ENCODE peak calls at places on chromosomes 4 and X, in four cellular contexts. W is lower lobe of right lung, U is tibial artery, N is kidney epithelial cell. E is an unnamed sample.

GRCh38 chr4:148333265-148333664 is 108.9 kb downstream of the NR3C2 start:
- DNase-seq in W (no peak), N (no peak), U (no peak), E (no peak)

GRCh38 chrX:39196192-39197102 is 395.2 kb downstream of the MID1IP1 start:
- DNase-seq in W (no peak), N (peak), U (no peak), E (peak)

GRCh38 chr4:150986085-150986484 is 29.0 kb downstream of the LRBA start:
- DNase-seq in U (no peak), N (no peak), W (no peak), E (no peak)

GRCh38 chrX:113058634-113059033 is 218.0 kb upstream of the AMOT start:
- DNase-seq in W (no peak), N (no peak), U (no peak), E (no peak)

GRCh38 chrX:118228041-118228440 is 111.4 kb upstream of the KLHL13 start:
- DNase-seq in W (no peak), U (no peak), N (no peak), E (no peak)

GRCh38 chr4:40877081-40877480 is 127.3 kb downstream of the NSUN7 start:
- DNase-seq in W (no peak), U (no peak), N (no peak), E (no peak)

GRCh38 chr4:14529653-14530052 is 472.6 kb upstream of the CPEB2 start:
- DNase-seq in W (no peak), N (no peak), U (no peak), E (no peak)

GRCh38 chr4:183920512-183920911 is 15.4 kb downstream of the STOX2 start:
- DNase-seq in W (no peak), N (no peak), U (no peak), E (no peak)

GRCh38 chr4:22668301-22668700 is 24.4 kb upstream of the GBA3 start:
- DNase-seq in W (no peak), U (no peak), N (no peak), E (no peak)

GRCh38 chr4:83316459-83317170 is 18.0 kb downstream of the HPSE start:
- DNase-seq in N (no peak), W (peak), U (no peak), E (no peak)

GRCh38 chrX:120137439-120137838 is 21.0 kb upstream of the RHOXF2 start:
- DNase-seq in W (no peak), N (no peak), U (no peak), E (no peak)
- TF ChIP-seq CTCF in W (no peak), N (no peak), U (no peak), E (no peak)

GRCh38 chr4:113621633-113622032 is 139.9 kb downstream of the CAMK2D start:
- DNase-seq in W (no peak), U (no peak), N (no peak), E (no peak)
- TF ChIP-seq CTCF in W (no peak), U (no peak), N (no peak), E (no peak)

DNA sequence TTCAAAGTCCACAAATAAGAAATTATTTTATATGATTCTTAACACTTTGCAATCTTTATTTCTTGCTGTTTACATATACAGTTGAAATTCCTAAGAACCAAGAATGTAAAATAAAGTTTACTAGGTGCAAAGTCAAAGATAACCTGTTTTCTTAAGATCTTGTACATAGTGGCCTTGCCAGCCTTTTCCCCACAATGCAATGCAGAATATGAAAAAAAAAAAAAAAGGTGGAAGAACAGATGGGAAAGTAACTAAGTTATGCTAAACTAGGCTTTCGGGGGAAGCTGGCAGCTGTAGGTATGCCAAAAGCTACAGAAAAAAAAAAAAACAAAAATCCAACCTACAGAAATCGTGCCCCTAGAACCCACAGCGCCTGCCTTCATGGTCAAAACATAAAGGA is 1588.4 kb downstream of the STIM2 start:
- DNase-seq in W (no peak), U (no peak), N (no peak), E (no peak)
- TF ChIP-seq CTCF in W (no peak), U (no peak), N (no peak), E (no peak)

GRCh38 chr4:71554025-71554424 is 215.2 kb downstream of the SLC4A4 start:
- DNase-seq in U (no peak), W (no peak), N (no peak), E (no peak)

GRCh38 chr4:71550220-71551190 is 211.7 kb downstream of the SLC4A4 start:
- DNase-seq in N (no peak), U (no peak), W (no peak), E (peak)

GRCh38 chr4:71549516-71550160 is 210.8 kb downstream of the SLC4A4 start:
- DNase-seq in W (no peak), U (no peak), N (no peak), E (no peak)

GRCh38 chr4:71558248-71558647 is 219.4 kb downstream of the SLC4A4 start:
- DNase-seq in W (no peak), N (no peak), U (no peak), E (no peak)

GRCh38 chr4:71553605-71554004 is 214.8 kb downstream of the SLC4A4 start:
- DNase-seq in U (no peak), N (no peak), W (no peak), E (peak)
- TF ChIP-seq CTCF in U (peak), N (peak), W (peak), E (peak)

GRCh38 chrX:72001471-72001870 is 90.8 kb downstream of the NHSL2 start:
- DNase-seq in W (no peak), N (no peak), U (no peak), E (no peak)

GRCh38 chrX:71996826-71997225 is 86.2 kb downstream of the NHSL2 start:
- DNase-seq in W (no peak), U (peak), N (no peak), E (no peak)

GRCh38 chrX:71997320-71997719 is 86.7 kb downstream of the NHSL2 start:
- DNase-seq in U (no peak), N (no peak), W (no peak), E (no peak)

GRCh38 chrX:71999535-71999934 is 88.9 kb downstream of the NHSL2 start:
- DNase-seq in U (no peak), W (no peak), N (no peak), E (no peak)

GRCh38 chrX:71998836-71999509 is 88.3 kb downstream of the NHSL2 start:
- DNase-seq in W (no peak), N (no peak), U (no peak), E (peak)
- TF ChIP-seq CTCF in W (peak), N (peak), U (peak), E (peak)